ENCODE peak calls at places on chromosomes 4 and X, in six cellular contexts. U, S, Z, M, O and N are unnamed samples.

GRCh38 chr4:157076578-157076947 is 613 bp downstream of the GLRB start:
- DNase-seq in U (no peak), S (no peak), Z (no peak), M (peak; percentile 69), O (no peak), N (no peak)

GRCh38 chrX:119971184-119971583 is 27.6 kb upstream of the NKAP start:
- DNase-seq in U (no peak), S (no peak), Z (no peak), M (no peak), O (no peak), N (no peak)

GRCh38 chr4:176444741-176445140 is 125.0 kb downstream of the SPCS3 start:
- DNase-seq in U (no peak), S (no peak), Z (no peak), M (no peak), O (no peak), N (no peak)

GRCh38 chr4:1008840-1009646 is 2.4 kb upstream of the FGFRL1 start:
- DNase-seq in U (no peak), S (no peak), Z (peak; percentile 50), M (no peak), O (peak; percentile 75), N (no peak)

GRCh38 chr4:762211-763190 is 56.9 kb downstream of the PCGF3 start:
- DNase-seq in U (no peak), S (no peak), Z (no peak), M (no peak), O (peak; percentile 17), N (no peak)

GRCh38 chrX:46865281-46865680 is 28.4 kb downstream of the RP2 start:
- DNase-seq in U (no peak), S (peak; percentile 35), Z (no peak), M (no peak), O (no peak), N (no peak)

GRCh38 chr4:141684785-141685184 is 48.4 kb downstream of the IL15 start:
- DNase-seq in U (no peak), S (no peak), Z (no peak), M (no peak), O (no peak), N (no peak)

GRCh38 chrX:30228526-30228925 is 1.9 kb upstream of the MAGEB3 start:
- DNase-seq in U (no peak), S (no peak), Z (no peak), M (no peak), O (no peak), N (no peak)

GRCh38 chrX:8179653-8180052 is 8.6 kb upstream of the VCX2 start:
- DNase-seq in U (no peak), S (no peak), Z (no peak), M (no peak), O (no peak), N (no peak)

GRCh38 chr4:136818811-136819210 is 713.5 kb downstream of the PCDH18 start:
- DNase-seq in U (no peak), S (no peak), Z (no peak), M (no peak), O (no peak), N (no peak)

GRCh38 chrX:31132803-31133202 is 61.0 kb upstream of the FTHL17 start:
- DNase-seq in U (no peak), S (no peak), Z (no peak), M (no peak), O (no peak), N (no peak)

GRCh38 chr4:128427832-128428366 is 140.3 kb upstream of the PGRMC2 start:
- DNase-seq in U (no peak), S (peak; percentile 10), Z (no peak), M (no peak), O (no peak), N (no peak)

GRCh38 chrX:45771560-45772340 is 571.1 kb upstream of the DIPK2B start:
- DNase-seq in U (no peak), S (no peak), Z (peak; percentile 25), M (peak; percentile 58), O (no peak), N (no peak)

GRCh38 chr4:84952004-84952403 is 14.5 kb downstream of the WDFY3 start:
- DNase-seq in U (no peak), S (peak; percentile 18), Z (no peak), M (no peak), O (no peak), N (no peak)

GRCh38 chr4:86831262-86832090 is 17.7 kb downstream of the SLC10A6 start:
- DNase-seq in U (no peak), S (peak; percentile 10), Z (no peak), M (no peak), O (peak; percentile 56), N (no peak)

GRCh38 chr4:150257338-150257737 is 179.1 kb downstream of the DCLK2 start:
- DNase-seq in U (no peak), S (no peak), Z (no peak), M (no peak), O (no peak), N (no peak)
- H3K4me3 ChIP-seq in U (no peak overlapping the region), S (no peak overlapping the region), Z (no peak overlapping the region), M (no peak overlapping the region), O (no peak overlapping the region), N (no peak overlapping the region)

DNA sequence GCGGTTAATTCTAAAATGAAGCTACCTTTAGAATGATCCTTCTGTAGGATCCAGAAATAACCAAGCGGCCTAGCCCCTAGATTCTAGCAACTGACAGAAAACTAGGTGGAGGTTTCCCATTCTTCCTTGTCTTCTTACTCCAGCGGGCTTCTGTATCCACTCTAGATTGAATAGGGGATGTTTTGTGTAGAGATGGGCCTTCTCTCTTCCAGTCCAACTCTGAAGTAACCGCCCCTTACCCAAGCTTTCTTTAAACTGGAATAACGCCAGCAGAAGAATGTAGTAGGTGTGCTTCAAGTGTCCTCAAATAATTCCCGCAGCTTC is 386 bp upstream of the TMEM184C start:
- DNase-seq in U (no peak), S (no peak), Z (no peak), M (no peak), O (no peak), N (no peak)
- TF ChIP-seq CTCF in U (no peak), S (no peak), Z (no peak), M (no peak), O (no peak), N (no peak)

DNA sequence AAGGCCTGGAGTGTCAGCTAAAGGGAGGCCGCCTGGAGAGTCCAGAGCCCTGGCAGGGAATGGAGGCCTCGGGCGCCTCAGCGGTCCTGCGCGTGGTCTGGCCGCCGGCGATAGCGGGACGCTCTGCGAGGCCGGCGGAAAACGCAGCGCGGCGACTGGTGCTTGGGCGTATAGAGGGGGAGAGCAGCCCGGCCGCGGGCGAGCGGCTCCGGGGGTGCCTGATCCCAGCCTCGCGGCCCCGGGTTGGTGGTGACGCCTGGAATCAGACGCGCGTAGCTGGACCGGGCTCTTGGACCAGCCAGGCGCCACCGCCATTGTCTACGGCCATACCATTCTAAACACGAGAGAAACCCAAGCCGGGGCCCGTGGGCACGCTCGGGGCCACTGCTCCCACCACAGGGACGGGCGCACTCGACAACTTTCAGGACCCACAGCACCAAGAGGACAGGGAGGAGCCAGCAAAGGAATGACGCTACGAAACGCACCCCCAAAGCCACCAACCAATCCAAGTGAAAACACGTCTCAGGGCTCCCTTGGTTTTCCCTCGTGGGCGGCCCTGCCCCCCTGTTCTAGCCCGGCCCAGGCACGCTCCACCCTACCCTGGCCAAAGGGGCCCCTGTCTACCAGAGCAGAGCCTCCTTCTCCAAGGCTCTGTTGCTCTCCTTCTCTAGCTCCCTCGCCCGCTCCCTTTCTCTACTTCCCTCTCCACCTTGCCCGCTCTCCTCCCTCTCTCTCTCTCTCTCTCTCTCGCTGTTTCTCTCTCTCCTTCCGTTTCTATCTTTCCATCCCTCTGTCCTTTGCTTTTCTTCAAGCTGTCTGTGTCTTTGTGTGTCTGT is 7.8 kb downstream of the FRG2 start:
- DNase-seq in U (no peak), S (no peak), Z (no peak), M (peak; percentile 57), O (no peak), N (no peak)
- H3K27me3 ChIP-seq in U (peaks cover 91% of the 10 kb centered on the region), S (no peaks in the 10 kb centered on the region), Z (peaks cover 82% of the 10 kb centered on the region), M (peaks cover 6% of the 10 kb centered on the region), O (no peaks in the 10 kb centered on the region), N (peaks cover 75% of the 10 kb centered on the region)

DNA sequence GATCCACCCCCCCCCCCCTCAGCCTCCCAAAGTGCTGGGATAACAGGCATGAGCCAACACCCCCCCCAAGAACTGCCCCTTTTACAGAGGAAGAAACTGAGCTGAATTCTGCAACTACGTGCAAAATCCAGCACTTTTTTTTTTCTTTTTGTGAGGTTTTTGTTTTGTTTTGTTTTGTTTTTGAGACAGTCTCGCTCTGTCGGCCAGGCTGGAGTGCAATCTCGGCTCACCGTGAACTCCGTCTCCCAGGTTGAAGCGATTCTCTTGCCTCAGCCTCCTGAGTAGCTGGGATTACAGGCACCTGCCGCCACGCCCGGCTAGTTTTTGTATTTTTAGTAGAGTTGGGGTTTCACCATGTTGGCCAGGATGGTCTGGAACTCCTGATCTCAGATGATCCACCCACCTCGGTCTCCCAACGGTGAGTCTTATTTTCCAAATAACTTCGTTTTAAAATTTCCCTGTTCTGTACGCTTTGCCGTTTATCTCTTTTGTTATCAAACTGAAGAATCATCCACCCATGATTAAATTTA is 4.9 kb downstream of the CRLF2 start:
- DNase-seq in U (no peak), S (no peak), Z (no peak), M (no peak), O (no peak), N (no peak)
- H3K4me3 ChIP-seq in U (no peak overlapping the region), S (peak overlapping the region; percentile 40), Z (no peak overlapping the region), M (no peak overlapping the region), O (no peak overlapping the region), N (no peak overlapping the region)